ENCODE peak calls at places on chromosomes 11 and 22, in eight cellular contexts. W is T-cell, M is right lobe of liver, O is tibial artery, I is cardiac fibroblast, Z is GM03348, R is choroid plexus epithelial cell, B is head of caudate nucleus. T is an unnamed sample.

GRCh38 chr11:126857860-126858808 is 142.4 kb downstream of the KIRREL3 start:
- DNase-seq in Z (no peak), I (peak; percentile 4), R (no peak), B (peak; percentile 29), M (no peak), W (no peak), O (no peak), T (no peak)

GRCh38 chr11:68841718-68842426 is at the start of gene CPT1A:
- DNase-seq in B (peak; percentile 50), I (peak; percentile 78), W (peak; percentile 46), R (peak; percentile 75), M (peak; percentile 88), O (peak; percentile 64), Z (peak; percentile 98), T (peak; percentile 86)

GRCh38 chr11:69344570-69345145 is 50.7 kb downstream of the MYEOV start:
- DNase-seq in O (no peak), M (no peak), W (no peak), Z (no peak), I (no peak), R (no peak), B (no peak), T (peak; percentile 29)

GRCh38 chr11:58770627-58771457 is 39.1 kb upstream of the GLYAT start:
- DNase-seq in I (no peak), Z (peak; percentile 65), B (no peak), R (no peak), O (no peak), W (no peak), M (no peak), T (no peak)

GRCh38 chr22:34842630-34843029 is 223.3 kb upstream of the ISX start:
- DNase-seq in B (no peak), Z (no peak), W (no peak), R (no peak), M (no peak), O (no peak), I (no peak), T (no peak)

GRCh38 chr11:69442807-69443137 is 38.7 kb upstream of the LINC01488 start:
- DNase-seq in W (no peak), I (no peak), O (no peak), R (peak; percentile 60), Z (peak; percentile 71), M (peak; percentile 49), B (no peak), T (no peak)

GRCh38 chr11:130606781-130607511 is 158.5 kb downstream of the ADAMTS15 start:
- DNase-seq in I (peak; percentile 76), Z (peak; percentile 30), M (no peak), R (peak; percentile 74), W (no peak), O (peak; percentile 73), B (peak; percentile 84), T (no peak)

GRCh38 chr11:9972917-9973504 is 309.1 kb downstream of the SWAP70 start:
- DNase-seq in Z (peak; percentile 77), M (no peak), I (peak; percentile 80), O (no peak), W (no peak), B (no peak), R (peak; percentile 85), T (no peak)

GRCh38 chr11:281486-282161 is 3.4 kb downstream of the NLRP6 start:
- DNase-seq in M (peak; percentile 19), I (no peak), Z (no peak), R (no peak), B (no peak), O (no peak), W (no peak), T (peak; percentile 46)

GRCh38 chr22:21866821-21867527 is 471 bp downstream of the MAPK1 start:
- DNase-seq in B (peak; percentile 31), Z (peak; percentile 64), I (no peak), O (peak; percentile 25), R (peak; percentile 20), M (peak; percentile 40), W (peak; percentile 4), T (peak; percentile 52)

GRCh38 chr11:61357233-61357893 is 4.3 kb downstream of the CYB561A3 start:
- DNase-seq in Z (no peak), B (no peak), W (no peak), M (no peak), I (no peak), O (no peak), R (no peak), T (no peak)

GRCh38 chr22:41458161-41458728 is 10.2 kb downstream of the PHF5A start:
- DNase-seq in R (no peak), B (no peak), Z (no peak), O (no peak), I (no peak), W (no peak), M (no peak), T (no peak)

GRCh38 chr11:93512073-93512475 is 31.1 kb downstream of the SMCO4 start:
- DNase-seq in Z (no peak), I (no peak), B (no peak), O (no peak), M (no peak), R (no peak), W (no peak), T (no peak)

GRCh38 chr22:37880668-37881440 is 25.2 kb upstream of the MICALL1 start:
- DNase-seq in I (peak; percentile 51), B (peak; percentile 54), R (peak; percentile 69), W (no peak), Z (no peak), O (no peak), M (no peak), T (no peak)

GRCh38 chr11:47606731-47607130 is 12.5 kb upstream of the C1QTNF4 start:
- DNase-seq in O (no peak), B (no peak), Z (no peak), I (peak; percentile 55), R (peak; percentile 70), W (no peak), M (no peak), T (no peak)

GRCh38 chr11:73670808-73671207 is 24.4 kb downstream of the PLEKHB1 start:
- DNase-seq in I (no peak), M (no peak), Z (no peak), R (no peak), O (no peak), W (no peak), B (no peak), T (no peak)

T was measured in left lobe of liver.